ENCODE peak calls at places on chromosomes 16 and 17, in four cellular contexts. R, P, Y and X are unnamed samples. For H3K27me3, the result is how much of the 10 kb centered on the place peaks cover.

GRCh38 chr17:2053380-2054261 is 1.3 kb upstream of the HIC1 start:
- DNase-seq in R (peak), P (peak), Y (peak), X (peak)

GRCh38 chr16:80120899-80121521 is 419.8 kb upstream of the DYNLRB2 start:
- DNase-seq in R (no peak), P (no peak), Y (no peak), X (peak)

GRCh38 chr17:77926144-77926543 is 32.4 kb upstream of the TNRC6C start:
- DNase-seq in R (no peak), P (no peak), Y (no peak), X (no peak)

GRCh38 chr16:12320298-12320706 is 343.8 kb downstream of the SNX29 start:
- DNase-seq in R (peak), P (no peak), Y (no peak), X (no peak)

GRCh38 chr16:3458278-3458851 is 14.9 kb downstream of the NAA60 start:
- DNase-seq in R (peak), P (no peak), Y (no peak), X (peak)

GRCh38 chr17:72378414-72379395 is 257.9 kb downstream of the SOX9 start:
- DNase-seq in R (peak), P (no peak), Y (no peak), X (peak)

GRCh38 chr16:51286272-51286671 is 135.2 kb upstream of the SALL1 start:
- DNase-seq in R (no peak), P (no peak), Y (no peak), X (no peak)

GRCh38 chr16:87570938-87571867 is 31.1 kb upstream of the JPH3 start:
- DNase-seq in R (peak), P (peak), Y (peak), X (peak)

GRCh38 chr17:34361478-34362061 is 1.5 kb downstream of the CCL1 start:
- DNase-seq in R (peak), P (peak), Y (peak), X (peak)

GRCh38 chr16:75267631-75268264 is 16.3 kb upstream of the BCAR1 start:
- DNase-seq in R (peak), P (no peak), Y (peak), X (no peak)

GRCh38 chr17:77847211-77848085 is 111.1 kb upstream of the TNRC6C start:
- DNase-seq in R (peak), P (no peak), Y (peak), X (no peak)

GRCh38 chr17:5978496-5978895 is 91.7 kb upstream of the WSCD1 start:
- DNase-seq in R (no peak), P (no peak), Y (no peak), X (no peak)

GRCh38 chr16:84198401-84198800 is 7.4 kb downstream of the ADAD2 start:
- DNase-seq in R (peak), P (no peak), Y (no peak), X (no peak)

GRCh38 chr17:4743216-4743615 is 3.5 kb upstream of the CXCL16 start:
- DNase-seq in R (no peak), P (no peak), Y (no peak), X (no peak)

GRCh38 chr17:51435641-51436091 is 175.3 kb downstream of the UTP18 start:
- DNase-seq in R (no peak), P (peak), Y (peak), X (peak)

GRCh38 chr17:74945543-74945942 is 9.8 kb downstream of the OTOP3 start:
- DNase-seq in R (no peak), P (no peak), Y (no peak), X (no peak)

GRCh38 chr16:8108991-8109509 is 481.3 kb downstream of the TMEM114 start:
- DNase-seq in R (no peak), P (no peak), Y (no peak), X (no peak)

GRCh38 chr16:14015948-14016347 is 55.2 kb upstream of the MRTFB start:
- DNase-seq in R (peak), P (no peak), Y (no peak), X (no peak)

GRCh38 chr17:13273744-13274295 is 256.0 kb upstream of the ELAC2 start:
- DNase-seq in R (no peak), P (no peak), Y (no peak), X (no peak)

GRCh38 chr17:41302981-41303380 is 330 bp upstream of the KRTAP29-1 start:
- DNase-seq in R (no peak), P (no peak), Y (no peak), X (no peak)

GRCh38 chr16:1580256-1580655 is 31.6 kb downstream of the IFT140 start:
- DNase-seq in R (no peak), P (no peak), Y (no peak), X (no peak)
- H3K27me3 ChIP-seq in R (under half), P (under half), Y (under half), X (under half)

GRCh38 chr17:49987681-49988441 is 7.2 kb downstream of the DLX3 start:
- DNase-seq in R (peak), P (peak), Y (no peak), X (peak)
- H3K27me3 ChIP-seq in R (under half), P (under half), Y (half or more), X (half or more)

DNA sequence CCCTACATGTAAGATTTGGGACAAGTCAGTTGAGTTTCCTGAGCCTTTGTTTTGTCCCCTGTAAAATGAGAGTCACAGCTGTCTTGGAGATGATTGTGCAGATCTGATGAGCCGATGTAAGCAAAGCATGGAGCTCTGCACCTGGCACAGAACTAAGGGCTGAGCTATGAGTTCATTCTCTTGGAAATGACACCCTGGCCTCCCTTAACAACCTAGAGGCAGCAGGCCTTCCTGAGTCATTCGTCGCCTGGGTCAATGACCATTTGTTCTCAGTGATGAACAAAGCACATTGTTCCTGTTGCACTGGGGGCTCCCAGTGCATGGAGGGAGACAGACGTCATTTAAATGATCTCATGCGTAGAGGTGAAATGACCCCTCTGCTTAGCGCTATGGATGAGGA is 62.8 kb upstream of the GCSH start:
- DNase-seq in R (peak), P (no peak), Y (no peak), X (peak)
- H3K27me3 ChIP-seq in R (under half), P (under half), Y (under half), X (under half)

GRCh38 chr17:68201425-68201785 is 46.4 kb upstream of the AMZ2 start:
- DNase-seq in R (no peak), P (no peak), Y (no peak), X (no peak)
- H3K27me3 ChIP-seq in R (under half), P (under half), Y (under half), X (half or more)

DNA sequence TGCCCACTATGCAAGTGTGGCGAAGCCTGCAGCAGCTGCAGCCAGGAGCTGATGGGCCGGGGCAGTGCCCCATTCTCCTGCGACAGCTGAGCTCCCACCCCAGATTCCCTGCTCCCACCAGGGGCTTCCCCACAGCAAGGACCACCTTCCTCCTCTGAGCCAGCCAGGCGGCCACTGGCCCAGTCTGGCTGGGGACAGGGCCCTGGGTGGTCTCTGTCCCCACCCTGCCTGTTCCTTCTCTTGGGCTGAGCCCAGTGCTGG is 5.6 kb upstream of the NPTX1 start:
- DNase-seq in R (no peak), P (no peak), Y (no peak), X (no peak)
- H3K27me3 ChIP-seq in R (half or more), P (under half), Y (half or more), X (half or more)

GRCh38 chr17:60151355-60151754 is 1.6 kb downstream of the CA4 start:
- DNase-seq in R (no peak), P (no peak), Y (no peak), X (no peak)
- H3K27me3 ChIP-seq in R (half or more), P (under half), Y (half or more), X (under half)

DNA sequence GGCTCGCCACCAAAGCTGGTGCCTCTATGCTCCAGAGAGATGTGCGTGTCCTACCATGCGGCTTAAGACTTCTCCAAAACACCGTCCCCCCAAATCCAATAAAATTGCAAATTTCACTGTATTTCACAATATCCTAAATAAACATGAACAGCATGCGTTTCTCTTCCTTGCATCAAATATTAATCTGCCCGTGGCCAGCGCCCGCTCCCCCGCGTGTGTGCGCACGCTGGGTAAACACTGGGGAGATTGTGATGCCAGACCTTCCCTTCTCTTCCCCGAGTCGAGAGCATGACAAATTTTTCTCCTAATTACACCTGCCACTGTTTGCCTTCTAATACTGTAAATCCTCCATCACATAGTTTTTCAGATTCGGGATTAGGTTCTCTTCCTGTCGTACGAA is 148.1 kb downstream of the MRM1 start:
- DNase-seq in R (no peak), P (no peak), Y (no peak), X (no peak)
- H3K27me3 ChIP-seq in R (under half), P (under half), Y (half or more), X (under half)

GRCh38 chr16:89055894-89056555 is 37.6 kb upstream of the ACSF3 start:
- DNase-seq in R (no peak), P (no peak), Y (no peak), X (no peak)

GRCh38 chr16:89055313-89055712 is 38.3 kb upstream of the ACSF3 start:
- DNase-seq in R (no peak), P (no peak), Y (no peak), X (no peak)

GRCh38 chr16:89058812-89059211 is 34.8 kb upstream of the ACSF3 start:
- DNase-seq in R (no peak), P (no peak), Y (no peak), X (no peak)

GRCh38 chr16:89056592-89056991 is 37.1 kb upstream of the ACSF3 start:
- DNase-seq in R (no peak), P (no peak), Y (no peak), X (no peak)

GRCh38 chr16:89057738-89058137 is 35.9 kb upstream of the ACSF3 start:
- DNase-seq in R (no peak), P (no peak), Y (no peak), X (no peak)
- H3K27me3 ChIP-seq in R (under half), P (under half), Y (half or more), X (under half)

DNA sequence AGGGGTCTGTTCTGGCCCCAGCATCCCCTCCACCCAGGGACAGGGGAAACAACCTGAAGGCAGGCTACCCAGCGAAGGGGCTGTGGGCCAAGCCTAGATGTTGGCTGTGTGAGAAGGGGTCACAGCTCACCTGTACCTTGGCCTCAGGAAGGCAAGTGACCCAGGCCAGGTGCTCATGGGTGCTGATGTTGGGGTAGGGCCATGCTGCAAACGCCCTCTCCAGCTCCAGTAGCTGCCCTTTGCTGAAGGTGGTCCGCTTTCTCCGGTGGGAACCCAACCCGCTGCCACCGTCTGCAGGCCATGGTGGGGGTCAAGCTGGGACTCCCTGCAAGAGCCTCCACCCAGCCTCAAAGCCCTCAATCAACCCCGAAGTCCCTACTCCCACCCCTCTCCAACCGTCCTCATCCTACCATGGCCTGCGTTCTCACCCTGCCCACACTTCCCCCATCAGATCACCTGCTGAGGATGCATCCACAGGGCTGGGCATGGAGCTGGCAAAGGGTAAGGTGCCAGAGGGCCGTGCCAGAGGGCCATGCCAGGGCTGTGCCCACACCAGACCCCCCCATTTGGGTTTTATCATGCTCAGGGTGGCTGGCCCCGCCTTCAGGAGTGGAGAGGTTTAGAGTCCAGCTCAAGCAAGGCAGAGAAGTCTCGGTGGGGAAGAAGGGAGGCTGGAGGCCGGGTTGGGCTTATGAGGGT is at the start of gene SEBOX:
- DNase-seq in R (peak), P (no peak), Y (no peak), X (no peak)
- H3K27me3 ChIP-seq in R (under half), P (under half), Y (under half), X (under half)